ENCODE peak calls at places on chromosomes 11 and 22, in seven cellular contexts. One of them, this sample, is unnamed.

GRCh38 chr11:19598876-19599275 is 113.8 kb upstream of the NAV2 start:
- DNase-seq in NCI-H1105 treated with DMSO at 0.1 percent for 48 hours: no peak
- DNase-seq in posterior vena cava: no peak
- DNase-seq in pancreas: no peak
- DNase-seq in GF-D8: no peak
- DNase-seq in pons: no peak
- DNase-seq in GOT3: no peak
- DNase-seq in this sample: no peak

GRCh38 chr22:35873426-35873825 is 155.2 kb downstream of the RBFOX2 start:
- DNase-seq in GOT3: no peak
- DNase-seq in pancreas: no peak
- DNase-seq in pons: no peak
- DNase-seq in GF-D8: no peak
- DNase-seq in posterior vena cava: no peak
- DNase-seq in NCI-H1105 treated with DMSO at 0.1 percent for 48 hours: no peak
- DNase-seq in this sample: no peak

GRCh38 chr11:33552756-33553155 is 147.9 kb downstream of the C11orf91 start:
- DNase-seq in GOT3: no peak
- DNase-seq in posterior vena cava: no peak
- DNase-seq in GF-D8: no peak
- DNase-seq in pons: no peak
- DNase-seq in NCI-H1105 treated with DMSO at 0.1 percent for 48 hours: no peak
- DNase-seq in pancreas: no peak
- DNase-seq in this sample: no peak

GRCh38 chr11:88538088-88538487 is 200.6 kb upstream of the CTSC start:
- DNase-seq in posterior vena cava: no peak
- DNase-seq in pancreas: no peak
- DNase-seq in NCI-H1105 treated with DMSO at 0.1 percent for 48 hours: no peak
- DNase-seq in pons: no peak
- DNase-seq in GOT3: no peak
- DNase-seq in GF-D8: no peak
- DNase-seq in this sample: no peak

GRCh38 chr11:396948-397548 is 3.0 kb downstream of the PKP3 start:
- DNase-seq in pons: no peak
- DNase-seq in NCI-H1105 treated with DMSO at 0.1 percent for 48 hours: no peak
- DNase-seq in posterior vena cava: peak; percentile 93
- DNase-seq in GOT3: no peak
- DNase-seq in pancreas: no peak
- DNase-seq in GF-D8: peak; percentile 6
- DNase-seq in this sample: no peak

GRCh38 chr11:122678406-122678805 is 22.9 kb downstream of the UBASH3B start:
- DNase-seq in posterior vena cava: no peak
- DNase-seq in GOT3: no peak
- DNase-seq in pancreas: no peak
- DNase-seq in pons: no peak
- DNase-seq in NCI-H1105 treated with DMSO at 0.1 percent for 48 hours: no peak
- DNase-seq in GF-D8: no peak
- DNase-seq in this sample: no peak

GRCh38 chr11:105401269-105401809 is 208.5 kb upstream of the GRIA4 start:
- DNase-seq in posterior vena cava: no peak
- DNase-seq in GF-D8: no peak
- DNase-seq in pancreas: no peak
- DNase-seq in pons: no peak
- DNase-seq in GOT3: no peak
- DNase-seq in NCI-H1105 treated with DMSO at 0.1 percent for 48 hours: no peak
- DNase-seq in this sample: no peak

GRCh38 chr11:124716596-124716995 is 23.1 kb upstream of the NRGN start:
- DNase-seq in GOT3: no peak
- DNase-seq in pons: no peak
- DNase-seq in pancreas: no peak
- DNase-seq in GF-D8: peak; percentile 48
- DNase-seq in posterior vena cava: no peak
- DNase-seq in NCI-H1105 treated with DMSO at 0.1 percent for 48 hours: no peak
- DNase-seq in this sample: no peak

GRCh38 chr11:2576536-2576935 is 123.3 kb downstream of the KCNQ1OT1 start:
- DNase-seq in pancreas: no peak
- DNase-seq in posterior vena cava: peak; percentile 68
- DNase-seq in pons: no peak
- DNase-seq in GF-D8: no peak
- DNase-seq in NCI-H1105 treated with DMSO at 0.1 percent for 48 hours: no peak
- DNase-seq in GOT3: no peak
- DNase-seq in this sample: peak; percentile 76

GRCh38 chr11:1510928-1511327 is 24.3 kb upstream of the MOB2 start:
- DNase-seq in GF-D8: no peak
- DNase-seq in GOT3: no peak
- DNase-seq in pancreas: no peak
- DNase-seq in NCI-H1105 treated with DMSO at 0.1 percent for 48 hours: no peak
- DNase-seq in posterior vena cava: no peak
- DNase-seq in pons: no peak
- DNase-seq in this sample: peak; percentile 39

GRCh38 chr11:64759722-64760719 is at the start of gene PYGM:
- DNase-seq in pons: peak; percentile 61
- DNase-seq in GOT3: no peak
- DNase-seq in pancreas: no peak
- DNase-seq in GF-D8: no peak
- DNase-seq in posterior vena cava: peak; percentile 94
- DNase-seq in NCI-H1105 treated with DMSO at 0.1 percent for 48 hours: no peak
- DNase-seq in this sample: peak; percentile 83

GRCh38 chr22:48886604-48887393 is 940.9 kb downstream of the BRD1 start:
- DNase-seq in GF-D8: no peak
- DNase-seq in pons: no peak
- DNase-seq in NCI-H1105 treated with DMSO at 0.1 percent for 48 hours: peak; percentile 91
- DNase-seq in pancreas: no peak
- DNase-seq in GOT3: no peak
- DNase-seq in posterior vena cava: peak; percentile 80
- DNase-seq in this sample: peak; percentile 88

GRCh38 chr22:30743257-30744020 is 48.8 kb downstream of the OSBP2 start:
- DNase-seq in pancreas: no peak
- DNase-seq in GOT3: no peak
- DNase-seq in GF-D8: no peak
- DNase-seq in NCI-H1105 treated with DMSO at 0.1 percent for 48 hours: no peak
- DNase-seq in posterior vena cava: no peak
- DNase-seq in pons: no peak
- DNase-seq in this sample: no peak

GRCh38 chr22:27242917-27243589 is 558.5 kb downstream of the MN1 start:
- DNase-seq in GF-D8: no peak
- DNase-seq in NCI-H1105 treated with DMSO at 0.1 percent for 48 hours: no peak
- DNase-seq in GOT3: no peak
- DNase-seq in posterior vena cava: no peak
- DNase-seq in pancreas: peak; percentile 80
- DNase-seq in pons: no peak
- DNase-seq in this sample: no peak

GRCh38 chr11:35174666-35175065 is 35.7 kb downstream of the CD44 start:
- DNase-seq in pons: no peak
- DNase-seq in GOT3: no peak
- DNase-seq in pancreas: no peak
- DNase-seq in NCI-H1105 treated with DMSO at 0.1 percent for 48 hours: no peak
- DNase-seq in posterior vena cava: no peak
- DNase-seq in GF-D8: no peak
- DNase-seq in this sample: no peak

GRCh38 chr11:68370211-68371111 is 58.1 kb downstream of the LRP5 start:
- DNase-seq in NCI-H1105 treated with DMSO at 0.1 percent for 48 hours: no peak
- DNase-seq in GF-D8: no peak
- DNase-seq in posterior vena cava: no peak
- DNase-seq in pancreas: no peak
- DNase-seq in GOT3: no peak
- DNase-seq in pons: no peak
- DNase-seq in this sample: no peak

GRCh38 chr22:27825174-27825573 is 23.6 kb upstream of the MN1 start:
- DNase-seq in pancreas: no peak
- DNase-seq in posterior vena cava: no peak
- DNase-seq in GOT3: no peak
- DNase-seq in pons: no peak
- DNase-seq in GF-D8: no peak
- DNase-seq in NCI-H1105 treated with DMSO at 0.1 percent for 48 hours: no peak
- DNase-seq in this sample: no peak

GRCh38 chr11:127074151-127074761 is 73.7 kb upstream of the KIRREL3 start:
- DNase-seq in pancreas: peak; percentile 20
- DNase-seq in NCI-H1105 treated with DMSO at 0.1 percent for 48 hours: peak; percentile 42
- DNase-seq in posterior vena cava: no peak
- DNase-seq in GOT3: no peak
- DNase-seq in GF-D8: peak; percentile 20
- DNase-seq in pons: peak; percentile 66
- DNase-seq in this sample: no peak

GRCh38 chr22:50078246-50078645 is 7.0 kb downstream of the MLC1 start:
- DNase-seq in NCI-H1105 treated with DMSO at 0.1 percent for 48 hours: no peak
- DNase-seq in pancreas: no peak
- DNase-seq in GOT3: no peak
- DNase-seq in posterior vena cava: no peak
- DNase-seq in pons: no peak
- DNase-seq in GF-D8: no peak
- DNase-seq in this sample: peak; percentile 37

GRCh38 chr11:8328848-8329330 is 65.2 kb upstream of the LMO1 start:
- DNase-seq in GOT3: peak; percentile 2
- DNase-seq in GF-D8: no peak
- DNase-seq in NCI-H1105 treated with DMSO at 0.1 percent for 48 hours: peak; percentile 77
- DNase-seq in pancreas: peak; percentile 78
- DNase-seq in pons: peak; percentile 53
- DNase-seq in posterior vena cava: peak; percentile 92
- DNase-seq in this sample: peak; percentile 75

GRCh38 chr11:20156876-20157613 is 3.2 kb downstream of the DBX1 start:
- DNase-seq in pancreas: no peak
- DNase-seq in NCI-H1105 treated with DMSO at 0.1 percent for 48 hours: peak; percentile 64
- DNase-seq in GF-D8: no peak
- DNase-seq in GOT3: no peak
- DNase-seq in pons: no peak
- DNase-seq in posterior vena cava: no peak
- DNase-seq in this sample: no peak

GRCh38 chr11:75516886-75517285 is 8.9 kb downstream of the GDPD5 start:
- DNase-seq in NCI-H1105 treated with DMSO at 0.1 percent for 48 hours: no peak
- DNase-seq in GF-D8: no peak
- DNase-seq in pons: no peak
- DNase-seq in pancreas: no peak
- DNase-seq in posterior vena cava: no peak
- DNase-seq in GOT3: no peak
- DNase-seq in this sample: no peak

GRCh38 chr11:123351375-123351774 is 78.7 kb upstream of the GRAMD1B start:
- DNase-seq in GF-D8: no peak
- DNase-seq in NCI-H1105 treated with DMSO at 0.1 percent for 48 hours: peak; percentile 17
- DNase-seq in GOT3: no peak
- DNase-seq in posterior vena cava: no peak
- DNase-seq in pons: peak; percentile 88
- DNase-seq in pancreas: no peak
- DNase-seq in this sample: no peak

GRCh38 chr11:57213282-57214086 is 23.6 kb downstream of the APLNR start:
- DNase-seq in pons: no peak
- DNase-seq in pancreas: no peak
- DNase-seq in GF-D8: no peak
- DNase-seq in NCI-H1105 treated with DMSO at 0.1 percent for 48 hours: no peak
- DNase-seq in GOT3: no peak
- DNase-seq in posterior vena cava: no peak
- DNase-seq in this sample: no peak

GRCh38 chr11:134939046-134939445 is 527.0 kb upstream of the B3GAT1 start:
- DNase-seq in pancreas: no peak
- DNase-seq in GOT3: no peak
- DNase-seq in posterior vena cava: no peak
- DNase-seq in pons: no peak
- DNase-seq in NCI-H1105 treated with DMSO at 0.1 percent for 48 hours: no peak
- DNase-seq in GF-D8: no peak
- DNase-seq in this sample: no peak

This sample was measured in chondrocyte.